ENCODE peak calls at places on chromosomes 6 and 20, in four cellular contexts. Z is GM23248, I is IMR-90, J is Karpas-422. A is an unnamed sample. For H3K4me1, the result is how much of the 10 kb centered on the place peaks cover.

GRCh38 chr6:106039836-106040592 is 46.1 kb upstream of the PRDM1 start:
- DNase-seq in Z (no peak), I (no peak), J (no peak), A (no peak)

GRCh38 chr6:21942910-21943309 is 349.4 kb downstream of the SOX4 start:
- DNase-seq in Z (peak), I (no peak), J (no peak), A (no peak)

GRCh38 chr20:25320035-25320800 is 70.4 kb downstream of the ABHD12 start:
- DNase-seq in Z (no peak), I (no peak), J (no peak), A (no peak)

GRCh38 chr20:3672864-3673550 is 8.8 kb downstream of the ADAM33 start:
- DNase-seq in Z (no peak), I (no peak), J (no peak), A (no peak)

GRCh38 chr6:142929751-142930358 is 15.1 kb downstream of the HIVEP2 start:
- DNase-seq in Z (peak), I (peak), J (no peak), A (peak)

GRCh38 chr6:79605968-79606764 is 25.0 kb upstream of the SH3BGRL2 start:
- DNase-seq in Z (no peak), I (no peak), J (no peak), A (no peak)

GRCh38 chr20:62122659-62123449 is 579 bp downstream of the LSM14B start:
- DNase-seq in Z (peak), I (no peak), J (peak), A (peak)

GRCh38 chr6:105872244-105872643 is 213.9 kb upstream of the PRDM1 start:
- DNase-seq in Z (no peak), I (peak), J (no peak), A (no peak)

GRCh38 chr20:47289989-47290388 is 66.5 kb downstream of the ZMYND8 start:
- DNase-seq in Z (peak), I (peak), J (no peak), A (no peak)

GRCh38 chr6:21305827-21306469 is 287.6 kb upstream of the SOX4 start:
- DNase-seq in Z (peak), I (peak), J (no peak), A (peak)

GRCh38 chr6:89021629-89022028 is 58.2 kb upstream of the RNGTT start:
- DNase-seq in Z (no peak), I (no peak), J (no peak), A (peak)

GRCh38 chr6:43393597-43393996 is 24.1 kb upstream of the ZNF318 start:
- DNase-seq in Z (no peak), I (no peak), J (no peak), A (no peak)

GRCh38 chr6:169591616-169592015 is 110.2 kb downstream of the WDR27 start:
- DNase-seq in Z (no peak), I (no peak), J (no peak), A (no peak)

GRCh38 chr6:91042656-91043055 is 455.8 kb upstream of the MAP3K7 start:
- DNase-seq in Z (no peak), I (no peak), J (no peak), A (no peak)

GRCh38 chr6:2940010-2940850 is 31.1 kb downstream of the SERPINB6 start:
- DNase-seq in Z (no peak), I (no peak), J (no peak), A (no peak)

GRCh38 chr20:45456632-45457031 is 12.9 kb upstream of the WFDC2 start:
- DNase-seq in Z (peak), I (no peak), J (peak), A (peak)

GRCh38 chr20:17565164-17565845 is 4.6 kb upstream of the DSTN start:
- DNase-seq in Z (peak), I (peak), J (no peak), A (no peak)

GRCh38 chr6:97032950-97033349 is 108.4 kb downstream of the KLHL32 start:
- DNase-seq in Z (no peak), I (no peak), J (no peak), A (no peak)

GRCh38 chr6:127606131-127606562 is 29.2 kb downstream of the C6orf58 start:
- DNase-seq in Z (peak), I (peak), J (peak), A (peak)

GRCh38 chr20:50438986-50439407 is 71.2 kb upstream of the PTPN1 start:
- DNase-seq in Z (peak), I (peak), J (no peak), A (peak)

GRCh38 chr6:1624848-1625341 is 15.2 kb downstream of the FOXC1 start:
- DNase-seq in Z (peak), I (peak), J (no peak), A (peak)

GRCh38 chr6:137874204-137875001 is 7.3 kb downstream of the TNFAIP3 start:
- DNase-seq in Z (no peak), I (no peak), J (no peak), A (peak)

GRCh38 chr20:21665687-21666446 is 39.6 kb upstream of the PAX1 start:
- DNase-seq in Z (no peak), I (no peak), J (no peak), A (peak)

GRCh38 chr20:21074605-21075336 is 31.4 kb downstream of the LINC00237 start:
- DNase-seq in Z (peak), I (no peak), J (no peak), A (peak)

GRCh38 chr6:84536914-84537638 is 227.3 kb downstream of the TBX18 start:
- DNase-seq in Z (no peak), I (no peak), J (no peak), A (no peak)

GRCh38 chr20:63128367-63128766 is 87.6 kb downstream of the YTHDF1 start:
- DNase-seq in Z (no peak), I (no peak), J (no peak), A (no peak)

GRCh38 chr6:44001318-44001868 is 125.9 kb downstream of the MRPL14 start:
- DNase-seq in Z (peak), I (no peak), J (peak), A (no peak)

GRCh38 chr6:11622156-11622555 is 84.6 kb downstream of the TMEM170B start:
- DNase-seq in Z (peak), I (no peak), J (no peak), A (no peak)

GRCh38 chr6:11621119-11621518 is 83.6 kb downstream of the TMEM170B start:
- DNase-seq in Z (no peak), I (no peak), J (no peak), A (no peak)

GRCh38 chr6:11628562-11628961 is 91.0 kb downstream of the TMEM170B start:
- DNase-seq in Z (no peak), I (no peak), J (no peak), A (no peak)

GRCh38 chr6:11631008-11631407 is 93.5 kb downstream of the TMEM170B start:
- DNase-seq in Z (no peak), I (no peak), J (no peak), A (no peak)

DNA sequence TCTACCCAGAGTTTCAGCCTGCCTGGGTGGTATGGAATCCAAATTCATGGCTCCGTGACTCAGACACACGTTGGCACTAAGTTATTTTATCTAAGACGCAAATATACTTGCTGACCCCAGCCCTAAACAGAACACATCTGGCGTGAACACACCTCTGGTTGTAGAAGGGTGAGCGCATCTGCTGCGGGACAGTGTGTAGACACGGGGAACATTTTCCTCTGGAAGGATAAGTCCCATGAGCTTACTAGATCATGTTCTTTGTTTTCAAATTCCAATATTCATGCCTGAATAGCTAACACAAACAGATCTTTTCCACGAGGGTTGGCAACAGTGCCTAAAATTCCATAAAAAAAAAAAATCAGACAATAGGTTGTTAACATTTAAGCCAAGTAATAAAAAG is 87.8 kb downstream of the TMEM170B start:
- DNase-seq in Z (no peak), I (no peak), J (no peak), A (no peak)
- H3K4me1 ChIP-seq in Z (under half), I (under half), J (under half), A (under half)

GRCh38 chr6:118895241-118895561 is 1.2 kb downstream of the ASF1A start:
- DNase-seq in Z (peak), I (no peak), J (no peak), A (no peak)

GRCh38 chr6:118894425-118895240 is 681 bp downstream of the ASF1A start:
- DNase-seq in Z (peak), I (peak), J (peak), A (peak)

GRCh38 chr6:118897386-118897785 is 3.4 kb downstream of the ASF1A start:
- DNase-seq in Z (no peak), I (no peak), J (no peak), A (no peak)

GRCh38 chr6:118893882-118894424 is at the start of gene ASF1A:
- DNase-seq in Z (peak), I (peak), J (peak), A (peak)

DNA sequence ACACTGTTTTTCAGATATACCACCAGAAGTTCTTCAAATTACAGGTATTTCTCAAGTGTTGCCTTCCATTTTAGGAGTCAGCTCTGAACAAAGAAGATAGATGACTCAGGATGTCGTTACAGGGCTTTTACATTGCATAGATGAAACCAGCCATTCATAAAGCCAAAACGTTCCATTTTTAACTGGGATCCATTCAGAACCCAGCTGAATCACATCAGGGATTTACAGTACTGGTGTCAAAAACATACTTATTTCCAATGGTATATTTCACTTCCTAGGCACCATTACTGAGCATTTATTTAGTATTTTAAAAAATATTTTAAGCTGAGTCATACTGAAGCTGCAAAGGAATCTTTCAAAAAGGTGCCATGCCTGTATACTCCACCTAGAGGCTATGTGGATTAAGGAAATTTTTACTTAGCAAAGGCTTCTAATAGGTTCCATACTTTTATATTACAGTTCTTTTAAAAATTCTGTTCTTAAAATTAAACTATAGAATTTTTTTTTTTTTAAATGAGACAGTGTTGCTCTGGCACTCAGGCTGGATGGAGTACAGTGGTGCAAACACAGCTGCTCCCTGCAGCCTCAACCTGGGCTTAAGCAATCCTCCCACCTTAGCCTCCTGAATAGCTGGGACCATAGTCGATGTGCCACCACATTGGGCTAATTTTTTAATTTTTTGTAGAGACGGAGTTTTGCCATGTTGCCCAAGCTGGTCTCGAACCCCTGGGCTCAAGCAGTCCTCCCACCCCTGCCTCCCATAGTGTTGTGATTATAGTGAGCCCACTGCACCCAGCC is 2.6 kb downstream of the ASF1A start:
- DNase-seq in Z (peak), I (peak), J (peak), A (peak)
- H2AFZ ChIP-seq in Z (peak), I (no peak), J (no peak), A (peak)

GRCh38 chr6:42210551-42210950 is 7.1 kb downstream of the MRPS10 start:
- DNase-seq in Z (no peak), I (no peak), J (no peak), A (no peak)
- H3K9ac ChIP-seq in Z (no peak), I (no peak), J (no peak), A (no peak)

GRCh38 chr6:157524735-157525134 is 143.7 kb downstream of the ZDHHC14 start:
- DNase-seq in Z (no peak), I (no peak), J (no peak), A (no peak)
- H3K4me1 ChIP-seq in Z (under half), I (under half), J (under half), A (under half)

GRCh38 chr6:149990109-149990671 is 26.4 kb downstream of the ULBP1 start:
- DNase-seq in Z (peak), I (no peak), J (no peak), A (no peak)
- H2AFZ ChIP-seq in Z (peak), I (peak), J (peak), A (peak)

DNA sequence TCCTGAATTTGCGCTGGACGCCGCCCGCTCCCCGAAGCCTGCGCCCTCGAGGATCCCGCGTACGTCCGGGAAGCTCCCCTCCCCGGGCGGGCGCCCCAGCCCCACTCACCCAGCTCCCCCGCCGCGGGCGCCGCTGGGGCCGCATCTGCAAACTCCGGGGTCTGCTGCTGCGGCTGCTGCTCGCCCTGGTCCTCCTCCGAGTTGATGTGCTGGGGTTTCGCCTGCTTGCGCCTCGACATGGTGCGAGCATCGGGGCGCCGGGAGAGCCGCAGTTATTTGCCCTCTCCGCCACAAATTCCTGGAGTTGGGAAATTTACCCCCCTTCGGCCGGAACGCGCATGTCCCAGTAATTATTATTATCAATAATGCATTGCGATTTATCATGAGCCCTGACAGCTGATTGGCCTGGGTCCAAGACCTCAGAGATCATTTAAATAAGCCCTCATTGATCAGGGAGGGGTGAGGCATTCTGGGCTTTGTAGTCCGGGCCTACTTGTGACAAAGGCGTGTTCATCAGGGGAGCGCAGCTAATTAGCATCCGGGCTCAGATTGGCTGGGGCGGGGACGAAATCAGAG is at the start of gene SALL4:
- DNase-seq in Z (no peak), I (no peak), J (no peak), A (no peak)
- H3K9ac ChIP-seq in Z (peak), I (no peak), J (no peak), A (no peak)

GRCh38 chr6:49506569-49507111 is 6.9 kb downstream of the GLYATL3 start:
- DNase-seq in Z (no peak), I (no peak), J (no peak), A (no peak)
- H3K4me1 ChIP-seq in Z (under half), I (under half), J (under half), A (under half)

A was measured in mammary epithelial cell.